ENCODE peak calls at places on chromosome 16, in five cellular contexts. U is K562, P is GM12878, O is SK-N-SH, D is HepG2. E is an unnamed sample.
A peak's percentile ranks its signal among the peaks of the same experiment; 100 is the strongest.

GRCh38 chr16:80744856-80745255 is 59.5 kb downstream of the CDYL2 start:
- DNase-seq in O (no peak), D (no peak), P (no peak), U (no peak), E (no peak)

GRCh38 chr16:79347176-79347715 is 253.3 kb downstream of the MAF start:
- DNase-seq in U (no peak), P (no peak), O (no peak), D (no peak), E (no peak)

GRCh38 chr16:89695086-89695874 is 6.2 kb downstream of the SPATA2L start:
- DNase-seq in O (peak; percentile 29), P (no peak), U (peak; percentile 9), D (peak; percentile 64), E (no peak)

GRCh38 chr16:27491894-27492587 is 57.7 kb downstream of the GTF3C1 start:
- DNase-seq in U (no peak), P (no peak), D (no peak), O (no peak), E (no peak)

GRCh38 chr16:5430598-5430997 is 333.0 kb upstream of the EEF2KMT start:
- DNase-seq in D (no peak), P (no peak), O (no peak), U (no peak), E (no peak)

GRCh38 chr16:1712791-1713261 is 6.8 kb downstream of the MAPK8IP3 start:
- DNase-seq in P (no peak), U (no peak), D (no peak), O (no peak), E (no peak)

GRCh38 chr16:12697437-12697836 is 106.2 kb downstream of the CPPED1 start:
- DNase-seq in D (no peak), P (no peak), O (no peak), U (no peak), E (no peak)

GRCh38 chr16:85777583-85778310 is 21.6 kb downstream of the EMC8 start:
- DNase-seq in D (no peak), U (no peak), O (no peak), P (no peak), E (no peak)

GRCh38 chr16:16004314-16004749 is 54.9 kb downstream of the ABCC1 start:
- DNase-seq in U (no peak), O (no peak), D (no peak), P (no peak), E (no peak)

GRCh38 chr16:81532491-81533174 is 88.0 kb downstream of the CMIP start:
- DNase-seq in O (no peak), P (no peak), U (no peak), D (peak; percentile 76), E (no peak)

GRCh38 chr16:78816499-78817441 is 717.3 kb downstream of the WWOX start:
- DNase-seq in P (no peak), U (no peak), O (no peak), D (no peak), E (no peak)

DNA sequence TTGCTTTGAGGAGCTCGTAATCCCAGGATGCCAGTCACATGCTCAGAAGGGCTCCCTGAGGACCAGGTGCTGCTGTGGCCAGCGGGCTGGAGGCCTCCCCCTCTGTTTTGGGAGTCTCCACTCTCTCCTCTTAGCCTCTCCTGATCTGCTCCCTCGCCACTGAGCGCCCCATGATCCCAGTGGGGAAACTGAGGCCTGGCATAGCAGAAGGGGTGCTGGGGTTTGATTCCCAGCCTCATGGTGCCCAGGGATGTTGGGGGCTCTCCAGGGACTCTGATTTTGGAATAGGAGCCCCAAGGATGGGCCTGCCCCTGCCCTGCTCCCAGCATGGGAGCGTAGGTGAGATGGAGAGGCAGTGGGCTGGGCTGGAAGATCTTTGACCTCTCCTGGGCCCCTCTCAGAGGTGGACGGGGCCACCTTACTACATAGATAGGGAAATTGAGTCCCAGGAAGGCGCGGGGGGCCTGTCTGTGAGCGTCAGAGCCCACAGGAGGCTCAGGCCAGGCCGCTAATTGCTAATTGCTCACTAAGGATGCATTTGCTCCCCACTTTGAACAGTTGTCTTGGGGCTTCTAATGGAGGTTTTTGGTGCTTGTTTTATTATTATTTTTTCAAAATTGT is 525 bp upstream of the ADCY7 start:
- DNase-seq in O (no peak), P (no peak), U (no peak), D (no peak), E (no peak)
- TF ChIP-seq ZBTB33 in O (no peak), P (no peak), U (no peak), D (no peak), E (no peak)

DNA sequence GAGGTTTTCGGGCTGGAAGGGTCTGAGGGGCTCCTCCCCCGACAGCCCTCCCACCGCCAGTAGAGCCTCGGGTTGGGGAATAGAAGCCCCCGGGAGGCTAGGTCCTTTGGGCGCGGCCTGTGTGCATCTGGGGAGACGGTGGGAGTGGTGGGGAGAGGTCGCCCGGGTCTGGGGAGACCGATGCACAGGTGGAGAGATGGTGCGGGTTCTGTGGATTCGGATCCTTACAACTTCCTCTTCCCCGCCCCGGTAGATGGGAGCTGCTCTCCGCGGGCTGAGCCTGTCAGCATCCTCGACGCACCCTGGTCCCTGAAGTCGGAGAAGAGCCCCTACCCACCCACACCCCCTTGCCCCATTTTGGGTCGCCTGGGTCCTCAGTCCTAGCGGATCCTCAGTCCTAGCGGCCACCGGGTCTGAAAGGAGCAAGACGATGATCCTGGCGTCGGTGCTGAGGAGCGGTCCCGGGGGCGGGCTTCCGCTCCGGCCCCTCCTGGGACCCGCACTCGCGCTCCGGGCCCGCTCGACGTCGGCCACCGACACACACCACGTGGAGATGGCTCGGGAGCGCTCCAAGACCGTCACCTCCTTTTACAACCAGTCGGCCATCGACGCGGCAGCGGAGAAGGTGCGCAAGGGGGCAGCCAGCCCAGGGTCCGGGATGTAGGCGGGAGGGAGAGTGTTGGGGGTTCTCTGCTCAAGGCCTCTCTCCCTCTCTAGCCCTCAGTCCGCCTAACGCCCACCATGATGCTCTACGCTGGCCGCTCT is 790 bp downstream of the BCKDK start:
- DNase-seq in U (no peak), D (no peak), P (no peak), O (no peak), E (no peak)
- TF ChIP-seq ZBTB33 in U (peak; percentile 64), D (no peak), P (no peak), O (no peak), E (no peak)

DNA sequence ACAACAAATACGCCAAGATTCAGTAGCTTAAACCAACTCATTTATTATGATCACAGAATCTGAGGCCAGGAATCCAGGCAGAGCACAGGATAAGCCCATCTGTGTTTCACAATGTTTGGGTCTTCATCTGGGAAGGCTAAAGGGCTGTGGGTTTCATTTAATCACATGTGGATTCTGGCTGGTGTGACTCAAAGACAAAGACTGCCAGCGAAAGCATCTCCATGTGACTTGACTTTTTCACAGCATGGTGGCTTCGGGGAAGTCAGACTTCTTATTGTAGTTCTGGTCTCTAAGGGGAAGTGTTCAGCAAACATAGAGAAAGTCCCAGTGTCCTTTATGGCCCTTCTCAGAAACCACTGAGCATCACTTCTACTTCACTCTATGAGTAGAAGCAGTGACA is 1014.4 kb upstream of the GOT2 start:
- DNase-seq in D (no peak), U (no peak), P (no peak), O (no peak), E (no peak)
- TF ChIP-seq ZBTB33 in D (no peak), U (no peak), P (no peak), O (no peak), E (no peak)

DNA sequence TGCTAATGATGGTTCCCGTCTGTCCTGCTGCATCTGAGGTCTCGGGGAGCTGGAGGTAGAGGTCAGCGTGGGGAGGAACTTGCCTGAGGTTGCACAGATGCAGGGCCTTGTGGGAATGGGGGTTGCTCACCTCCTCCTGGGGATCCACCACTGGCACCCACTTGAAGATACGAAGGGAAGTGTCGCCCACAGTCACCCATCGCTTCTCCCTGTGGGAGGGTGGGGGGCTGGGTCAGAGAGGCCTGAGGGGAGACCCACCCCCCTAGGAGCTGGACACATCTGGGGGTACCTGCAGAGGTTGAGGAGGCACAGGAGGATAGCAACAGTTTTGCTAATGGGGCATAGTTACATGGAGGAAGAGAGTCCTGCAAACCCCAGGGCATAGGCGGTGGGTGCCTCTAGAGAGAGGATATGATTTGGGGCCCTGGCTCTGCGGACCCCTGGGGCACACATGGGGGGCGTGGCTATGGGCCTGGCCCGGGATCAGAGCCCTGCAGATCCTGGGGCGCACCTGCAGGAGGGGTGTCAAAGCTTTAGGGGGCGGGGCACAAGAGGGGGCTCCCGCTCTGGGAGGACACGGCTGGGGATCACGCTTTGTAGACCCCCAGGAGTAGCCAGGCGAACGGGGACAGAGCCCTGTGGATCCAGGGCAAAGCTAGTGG is 664 bp downstream of the BCL7C start:
- DNase-seq in P (no peak), U (peak; percentile 58), D (no peak), O (peak; percentile 63), E (no peak)
- TF ChIP-seq ZBTB33 in P (no peak), U (no peak), D (no peak), O (no peak), E (no peak)

GRCh38 chr16:48323783-48324775 is 61.1 kb downstream of the SIAH1 start:
- DNase-seq in D (no peak), U (no peak), P (no peak), O (no peak), E (no peak)
- TF ChIP-seq ZBTB33 in D (no peak), U (no peak), P (no peak), O (no peak), E (no peak)

DNA sequence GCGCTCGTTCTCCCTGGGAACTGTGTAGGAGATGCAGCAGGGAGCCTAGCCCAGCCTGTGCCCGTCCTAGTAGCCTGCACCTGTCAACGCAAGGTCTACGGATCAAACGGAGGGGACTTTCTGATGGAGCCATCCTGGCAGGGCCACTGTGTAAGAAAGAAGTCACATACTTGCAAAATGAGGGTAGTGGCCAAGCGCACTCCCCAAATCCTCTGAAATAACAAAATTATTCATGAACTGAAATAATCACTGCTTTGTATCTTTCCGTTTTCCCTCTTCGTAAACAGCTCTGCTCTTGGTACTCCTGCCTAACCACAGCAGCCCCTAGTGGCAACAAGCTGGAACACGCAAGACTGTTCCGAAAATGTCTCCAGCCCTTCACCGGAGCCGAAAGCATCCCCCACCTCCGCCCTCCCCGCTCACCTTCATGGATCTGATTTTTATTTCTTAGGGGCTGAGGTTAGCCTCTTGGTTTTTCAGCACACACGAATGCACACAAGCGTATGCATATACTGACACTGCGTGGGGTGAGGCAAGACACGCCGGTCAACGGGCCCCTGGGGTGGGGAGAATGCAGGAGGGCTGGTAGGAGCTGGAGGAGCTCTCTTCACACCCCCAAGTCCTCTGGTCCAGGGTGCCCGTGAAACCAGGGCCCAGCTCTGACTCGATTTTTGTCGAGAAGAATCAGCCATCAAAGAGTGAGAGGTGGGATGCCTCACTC is 100.8 kb downstream of the ABCC12 start:
- DNase-seq in P (no peak), D (peak; percentile 35), U (peak; percentile 37), O (peak; percentile 73), E (peak; percentile 35)
- TF ChIP-seq ZBTB33 in P (no peak), D (no peak), U (no peak), O (no peak), E (no peak)

GRCh38 chr16:87949071-87949744 is 2.0 kb upstream of the BANP start:
- DNase-seq in P (no peak), O (no peak), U (no peak), D (peak; percentile 81), E (no peak)
- TF ChIP-seq ZBTB33 in P (no peak), O (no peak), U (no peak), D (peak; percentile 20), E (no peak)

GRCh38 chr16:30747331-30747730 is 894 bp upstream of the PHKG2 start:
- DNase-seq in U (no peak), O (no peak), P (no peak), D (no peak), E (no peak)
- TF ChIP-seq ZBTB33 in U (no peak), O (no peak), P (no peak), D (no peak), E (no peak)